ENCODE peak calls at places on chromosomes 3 and 15, in ten cellular contexts. One of them, this sample, is unnamed. For H3K4me1 and H3K9me3, the result is how much of the 10 kb centered on the place peaks cover.

GRCh38 chr3:50170689-50171088 is 15.6 kb downstream of the SEMA3F start:
- DNase-seq in ascending aorta: no peak
- DNase-seq in cardiac muscle cell: no peak
- DNase-seq in CD8-positive, alpha-beta T cell: no peak
- DNase-seq in sigmoid colon: no peak
- DNase-seq in upper lobe of left lung: peak
- DNase-seq in psoas muscle: peak
- DNase-seq in PC-3: peak
- DNase-seq in endodermal cell: no peak
- DNase-seq in neural progenitor cell: no peak
- DNase-seq in this sample: no peak

GRCh38 chr3:45631486-45631885 is 36.9 kb downstream of the LIMD1 start:
- DNase-seq in cardiac muscle cell: no peak
- DNase-seq in neural progenitor cell: no peak
- DNase-seq in upper lobe of left lung: no peak
- DNase-seq in PC-3: no peak
- DNase-seq in endodermal cell: no peak
- DNase-seq in psoas muscle: no peak
- DNase-seq in sigmoid colon: no peak
- DNase-seq in CD8-positive, alpha-beta T cell: no peak
- DNase-seq in ascending aorta: no peak
- DNase-seq in this sample: no peak

GRCh38 chr15:91471410-91471993 is 371.4 kb downstream of the SV2B start:
- DNase-seq in CD8-positive, alpha-beta T cell: no peak
- DNase-seq in ascending aorta: no peak
- DNase-seq in endodermal cell: no peak
- DNase-seq in psoas muscle: no peak
- DNase-seq in cardiac muscle cell: no peak
- DNase-seq in neural progenitor cell: no peak
- DNase-seq in PC-3: no peak
- DNase-seq in upper lobe of left lung: no peak
- DNase-seq in sigmoid colon: no peak
- DNase-seq in this sample: no peak

GRCh38 chr15:56817266-56817665 is 84.0 kb upstream of the ZNF280D start:
- DNase-seq in PC-3: peak
- DNase-seq in cardiac muscle cell: no peak
- DNase-seq in ascending aorta: no peak
- DNase-seq in psoas muscle: no peak
- DNase-seq in upper lobe of left lung: no peak
- DNase-seq in endodermal cell: no peak
- DNase-seq in neural progenitor cell: peak
- DNase-seq in sigmoid colon: no peak
- DNase-seq in CD8-positive, alpha-beta T cell: no peak
- DNase-seq in this sample: no peak

GRCh38 chr3:187902041-187902471 is 156.8 kb upstream of the BCL6 start:
- DNase-seq in ascending aorta: no peak
- DNase-seq in sigmoid colon: no peak
- DNase-seq in upper lobe of left lung: peak
- DNase-seq in PC-3: no peak
- DNase-seq in neural progenitor cell: no peak
- DNase-seq in cardiac muscle cell: no peak
- DNase-seq in psoas muscle: no peak
- DNase-seq in endodermal cell: no peak
- DNase-seq in CD8-positive, alpha-beta T cell: no peak
- DNase-seq in this sample: no peak

GRCh38 chr15:89999676-90000174 is 1.4 kb upstream of the ZNF710 start:
- DNase-seq in psoas muscle: peak
- DNase-seq in neural progenitor cell: peak
- DNase-seq in CD8-positive, alpha-beta T cell: no peak
- DNase-seq in PC-3: peak
- DNase-seq in sigmoid colon: peak
- DNase-seq in upper lobe of left lung: peak
- DNase-seq in cardiac muscle cell: no peak
- DNase-seq in endodermal cell: peak
- DNase-seq in ascending aorta: no peak
- DNase-seq in this sample: no peak

GRCh38 chr3:46517016-46517770 is 19.4 kb downstream of the RTP3 start:
- DNase-seq in endodermal cell: no peak
- DNase-seq in CD8-positive, alpha-beta T cell: no peak
- DNase-seq in cardiac muscle cell: no peak
- DNase-seq in PC-3: peak
- DNase-seq in upper lobe of left lung: no peak
- DNase-seq in neural progenitor cell: no peak
- DNase-seq in psoas muscle: no peak
- DNase-seq in ascending aorta: no peak
- DNase-seq in sigmoid colon: no peak
- DNase-seq in this sample: no peak

GRCh38 chr15:101646652-101647051 is 5.5 kb downstream of the TM2D3 start:
- DNase-seq in cardiac muscle cell: no peak
- DNase-seq in upper lobe of left lung: peak
- DNase-seq in PC-3: no peak
- DNase-seq in ascending aorta: no peak
- DNase-seq in endodermal cell: no peak
- DNase-seq in CD8-positive, alpha-beta T cell: no peak
- DNase-seq in psoas muscle: no peak
- DNase-seq in sigmoid colon: no peak
- DNase-seq in neural progenitor cell: no peak
- DNase-seq in this sample: no peak

GRCh38 chr3:82085811-82086475 is 324.5 kb upstream of the GBE1 start:
- DNase-seq in upper lobe of left lung: no peak
- DNase-seq in neural progenitor cell: no peak
- DNase-seq in sigmoid colon: no peak
- DNase-seq in cardiac muscle cell: no peak
- DNase-seq in psoas muscle: no peak
- DNase-seq in CD8-positive, alpha-beta T cell: no peak
- DNase-seq in PC-3: no peak
- DNase-seq in endodermal cell: no peak
- DNase-seq in ascending aorta: no peak
- DNase-seq in this sample: no peak

GRCh38 chr3:55270976-55271375 is 216.1 kb downstream of the WNT5A start:
- DNase-seq in CD8-positive, alpha-beta T cell: no peak
- DNase-seq in cardiac muscle cell: no peak
- DNase-seq in neural progenitor cell: no peak
- DNase-seq in endodermal cell: no peak
- DNase-seq in ascending aorta: no peak
- DNase-seq in sigmoid colon: no peak
- DNase-seq in upper lobe of left lung: no peak
- DNase-seq in psoas muscle: no peak
- DNase-seq in PC-3: no peak
- DNase-seq in this sample: no peak

GRCh38 chr3:184171562-184171961 is 3.1 kb upstream of the AP2M1 start:
- DNase-seq in CD8-positive, alpha-beta T cell: no peak
- DNase-seq in neural progenitor cell: no peak
- DNase-seq in endodermal cell: peak
- DNase-seq in cardiac muscle cell: no peak
- DNase-seq in psoas muscle: no peak
- DNase-seq in upper lobe of left lung: no peak
- DNase-seq in PC-3: peak
- DNase-seq in sigmoid colon: no peak
- DNase-seq in ascending aorta: no peak
- DNase-seq in this sample: no peak

GRCh38 chr15:80482686-80483085 is 78.5 kb downstream of the ARNT2 start:
- DNase-seq in CD8-positive, alpha-beta T cell: no peak
- DNase-seq in endodermal cell: no peak
- DNase-seq in sigmoid colon: no peak
- DNase-seq in upper lobe of left lung: no peak
- DNase-seq in psoas muscle: no peak
- DNase-seq in ascending aorta: no peak
- DNase-seq in PC-3: no peak
- DNase-seq in neural progenitor cell: no peak
- DNase-seq in cardiac muscle cell: no peak
- DNase-seq in this sample: no peak

GRCh38 chr15:80487884-80488283 is 83.7 kb downstream of the ARNT2 start:
- DNase-seq in psoas muscle: no peak
- DNase-seq in endodermal cell: no peak
- DNase-seq in CD8-positive, alpha-beta T cell: no peak
- DNase-seq in neural progenitor cell: no peak
- DNase-seq in upper lobe of left lung: no peak
- DNase-seq in ascending aorta: no peak
- DNase-seq in cardiac muscle cell: no peak
- DNase-seq in sigmoid colon: no peak
- DNase-seq in PC-3: no peak
- DNase-seq in this sample: no peak

GRCh38 chr15:80483656-80484055 is 79.5 kb downstream of the ARNT2 start:
- DNase-seq in PC-3: no peak
- DNase-seq in CD8-positive, alpha-beta T cell: no peak
- DNase-seq in neural progenitor cell: no peak
- DNase-seq in upper lobe of left lung: no peak
- DNase-seq in ascending aorta: no peak
- DNase-seq in psoas muscle: no peak
- DNase-seq in endodermal cell: no peak
- DNase-seq in sigmoid colon: no peak
- DNase-seq in cardiac muscle cell: no peak
- DNase-seq in this sample: no peak

GRCh38 chr15:80485370-80486164 is 81.4 kb downstream of the ARNT2 start:
- DNase-seq in upper lobe of left lung: no peak
- DNase-seq in CD8-positive, alpha-beta T cell: no peak
- DNase-seq in cardiac muscle cell: no peak
- DNase-seq in sigmoid colon: no peak
- DNase-seq in ascending aorta: no peak
- DNase-seq in endodermal cell: no peak
- DNase-seq in neural progenitor cell: no peak
- DNase-seq in psoas muscle: no peak
- DNase-seq in PC-3: no peak
- DNase-seq in this sample: no peak

GRCh38 chr15:80484312-80484981 is 80.3 kb downstream of the ARNT2 start:
- DNase-seq in PC-3: no peak
- DNase-seq in upper lobe of left lung: no peak
- DNase-seq in psoas muscle: no peak
- DNase-seq in cardiac muscle cell: no peak
- DNase-seq in neural progenitor cell: no peak
- DNase-seq in ascending aorta: no peak
- DNase-seq in CD8-positive, alpha-beta T cell: no peak
- DNase-seq in endodermal cell: no peak
- DNase-seq in sigmoid colon: no peak
- DNase-seq in this sample: no peak
- H3K4me1 ChIP-seq in PC-3: under half
- H3K4me1 ChIP-seq in upper lobe of left lung: under half
- H3K4me1 ChIP-seq in psoas muscle: under half
- H3K4me1 ChIP-seq in cardiac muscle cell: under half
- H3K4me1 ChIP-seq in neural progenitor cell: under half
- H3K4me1 ChIP-seq in ascending aorta: under half
- H3K4me1 ChIP-seq in CD8-positive, alpha-beta T cell: under half
- H3K4me1 ChIP-seq in endodermal cell: under half
- H3K4me1 ChIP-seq in sigmoid colon: half or more
- H3K4me1 ChIP-seq in this sample: under half

DNA sequence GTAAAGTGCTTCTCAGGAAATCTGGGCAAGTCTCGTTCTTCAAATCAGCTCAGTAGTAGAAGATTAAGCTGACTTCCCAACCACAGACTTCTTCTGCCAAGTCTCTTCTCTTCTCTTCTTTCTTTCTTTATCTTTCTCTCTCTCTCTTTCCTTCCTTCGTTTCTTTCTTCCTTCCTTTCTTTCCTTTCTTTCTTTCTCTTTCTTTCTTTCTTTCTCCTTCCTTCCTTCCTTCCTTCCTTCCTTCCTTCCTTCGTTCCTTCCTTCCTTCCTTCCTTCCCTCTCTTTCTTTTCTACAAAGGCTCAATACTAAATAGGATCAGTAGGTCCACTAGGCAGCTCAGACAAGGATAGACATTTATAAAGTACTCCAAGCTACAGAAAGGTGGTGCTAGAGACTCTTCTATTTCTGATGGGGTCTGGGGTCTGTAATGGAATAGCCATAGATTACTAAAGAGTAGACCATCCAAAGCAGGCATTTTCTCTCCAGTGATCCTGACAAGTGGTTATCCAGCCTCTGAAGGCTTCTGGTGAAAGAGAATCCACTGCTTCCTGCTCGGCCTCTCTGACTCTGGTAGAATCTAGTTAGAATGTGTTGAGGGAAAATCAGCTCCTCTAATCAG is 100.8 kb downstream of the TPRG1 start:
- DNase-seq in neural progenitor cell: peak
- DNase-seq in ascending aorta: no peak
- DNase-seq in psoas muscle: no peak
- DNase-seq in PC-3: peak
- DNase-seq in endodermal cell: no peak
- DNase-seq in upper lobe of left lung: no peak
- DNase-seq in sigmoid colon: no peak
- DNase-seq in CD8-positive, alpha-beta T cell: no peak
- DNase-seq in cardiac muscle cell: peak
- DNase-seq in this sample: no peak
- TF ChIP-seq CTCF in neural progenitor cell: peak
- TF ChIP-seq CTCF in ascending aorta: peak
- TF ChIP-seq CTCF in psoas muscle: peak
- TF ChIP-seq CTCF in PC-3: peak
- TF ChIP-seq CTCF in endodermal cell: peak
- TF ChIP-seq CTCF in upper lobe of left lung: no peak
- TF ChIP-seq CTCF in sigmoid colon: no peak
- TF ChIP-seq CTCF in CD8-positive, alpha-beta T cell: peak
- TF ChIP-seq CTCF in cardiac muscle cell: peak
- TF ChIP-seq CTCF in this sample: peak

DNA sequence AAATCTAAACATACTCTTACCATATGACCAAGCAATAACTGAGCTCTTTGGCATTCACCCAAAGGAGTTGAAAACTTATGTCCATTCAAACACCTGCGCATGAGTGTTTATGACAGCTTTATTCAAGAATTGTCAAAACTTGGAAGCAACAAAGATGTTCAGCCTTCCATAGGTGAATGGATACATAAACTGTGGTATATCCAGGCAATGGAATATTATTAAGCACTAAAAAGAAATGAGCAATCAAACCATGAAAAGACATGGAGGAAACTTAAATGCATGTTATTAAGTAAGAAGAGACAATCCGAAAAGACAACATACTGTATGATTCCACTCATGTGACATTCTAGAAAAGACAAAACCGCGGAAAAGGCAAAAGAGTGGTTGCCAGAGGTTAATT is 312.0 kb upstream of the TMC3 start:
- DNase-seq in psoas muscle: no peak
- DNase-seq in upper lobe of left lung: no peak
- DNase-seq in cardiac muscle cell: no peak
- DNase-seq in CD8-positive, alpha-beta T cell: no peak
- DNase-seq in neural progenitor cell: no peak
- DNase-seq in PC-3: no peak
- DNase-seq in ascending aorta: no peak
- DNase-seq in endodermal cell: no peak
- DNase-seq in sigmoid colon: no peak
- DNase-seq in this sample: no peak
- H3K9me3 ChIP-seq in psoas muscle: under half
- H3K9me3 ChIP-seq in upper lobe of left lung: under half
- H3K9me3 ChIP-seq in cardiac muscle cell: under half
- H3K9me3 ChIP-seq in CD8-positive, alpha-beta T cell: under half
- H3K9me3 ChIP-seq in neural progenitor cell: under half
- H3K9me3 ChIP-seq in PC-3: under half
- H3K9me3 ChIP-seq in ascending aorta: under half
- H3K9me3 ChIP-seq in endodermal cell: under half
- H3K9me3 ChIP-seq in sigmoid colon: under half
- H3K9me3 ChIP-seq in this sample: under half

DNA sequence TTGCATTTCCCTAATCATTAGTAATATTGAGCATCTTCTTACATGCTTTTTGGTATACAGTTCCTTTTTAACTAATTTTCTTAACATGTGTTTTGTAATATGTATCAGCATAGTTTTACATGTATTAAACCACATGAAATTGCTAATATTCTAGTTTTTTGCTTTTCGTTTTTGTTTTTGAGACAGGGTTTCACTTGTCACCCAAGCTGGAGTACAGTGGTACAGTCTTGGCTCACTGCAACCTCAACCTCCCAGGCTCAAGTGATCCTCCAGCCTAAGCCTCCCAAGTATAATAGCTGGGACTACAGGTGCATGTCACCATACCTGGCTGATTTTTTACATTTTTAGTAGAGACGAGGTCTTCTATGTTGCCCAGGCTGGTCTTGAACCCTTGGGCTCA is 4.4 kb upstream of the ISG20 start:
- DNase-seq in neural progenitor cell: no peak
- DNase-seq in psoas muscle: no peak
- DNase-seq in ascending aorta: no peak
- DNase-seq in PC-3: no peak
- DNase-seq in upper lobe of left lung: no peak
- DNase-seq in sigmoid colon: no peak
- DNase-seq in cardiac muscle cell: no peak
- DNase-seq in endodermal cell: no peak
- DNase-seq in CD8-positive, alpha-beta T cell: no peak
- DNase-seq in this sample: no peak
- H3K4me1 ChIP-seq in neural progenitor cell: under half
- H3K4me1 ChIP-seq in psoas muscle: under half
- H3K4me1 ChIP-seq in ascending aorta: under half
- H3K4me1 ChIP-seq in PC-3: half or more
- H3K4me1 ChIP-seq in upper lobe of left lung: half or more
- H3K4me1 ChIP-seq in sigmoid colon: under half
- H3K4me1 ChIP-seq in cardiac muscle cell: under half
- H3K4me1 ChIP-seq in endodermal cell: under half
- H3K4me1 ChIP-seq in CD8-positive, alpha-beta T cell: half or more
- H3K4me1 ChIP-seq in this sample: under half